ENCODE peak calls at places on chromosome 2, in five cellular contexts. One of them, this sample, is unnamed.

GRCh38 chr2:145753209-145753608 is 1233.3 kb upstream of the ZEB2 start:
- DNase-seq in astrocyte of the cerebellum: no peak
- DNase-seq in effector CD4-positive, alpha-beta T cell: no peak
- DNase-seq in tibial nerve: no peak
- DNase-seq in DND-41: no peak
- DNase-seq in this sample: no peak

GRCh38 chr2:172427256-172427989 is at the start of gene ITGA6:
- DNase-seq in tibial nerve: no peak
- DNase-seq in astrocyte of the cerebellum: no peak
- DNase-seq in DND-41: peak
- DNase-seq in effector CD4-positive, alpha-beta T cell: peak
- DNase-seq in this sample: peak

GRCh38 chr2:206164261-206164862 is 4.7 kb downstream of the EEF1B2 start:
- DNase-seq in DND-41: peak
- DNase-seq in astrocyte of the cerebellum: peak
- DNase-seq in tibial nerve: peak
- DNase-seq in effector CD4-positive, alpha-beta T cell: peak
- DNase-seq in this sample: no peak

GRCh38 chr2:39845460-39846146 is 66.5 kb upstream of the THUMPD2 start:
- DNase-seq in DND-41: no peak
- DNase-seq in effector CD4-positive, alpha-beta T cell: no peak
- DNase-seq in astrocyte of the cerebellum: no peak
- DNase-seq in tibial nerve: no peak
- DNase-seq in this sample: peak

GRCh38 chr2:83238111-83238510 is 1221.0 kb downstream of the SUCLG1 start:
- DNase-seq in DND-41: no peak
- DNase-seq in astrocyte of the cerebellum: no peak
- DNase-seq in effector CD4-positive, alpha-beta T cell: no peak
- DNase-seq in tibial nerve: no peak
- DNase-seq in this sample: no peak

GRCh38 chr2:176944998-176945397 is 267.6 kb upstream of the HNRNPA3 start:
- DNase-seq in DND-41: no peak
- DNase-seq in effector CD4-positive, alpha-beta T cell: no peak
- DNase-seq in tibial nerve: no peak
- DNase-seq in astrocyte of the cerebellum: no peak
- DNase-seq in this sample: no peak

GRCh38 chr2:84491256-84491655 is 25.0 kb upstream of the DNAH6 start:
- DNase-seq in astrocyte of the cerebellum: no peak
- DNase-seq in DND-41: no peak
- DNase-seq in effector CD4-positive, alpha-beta T cell: no peak
- DNase-seq in tibial nerve: no peak
- DNase-seq in this sample: no peak

GRCh38 chr2:54599326-54599710 is 124.1 kb upstream of the EML6 start:
- DNase-seq in effector CD4-positive, alpha-beta T cell: no peak
- DNase-seq in DND-41: no peak
- DNase-seq in astrocyte of the cerebellum: no peak
- DNase-seq in tibial nerve: no peak
- DNase-seq in this sample: no peak

GRCh38 chr2:157822993-157823392 is 53.1 kb downstream of the ACVR1 start:
- DNase-seq in effector CD4-positive, alpha-beta T cell: no peak
- DNase-seq in DND-41: no peak
- DNase-seq in astrocyte of the cerebellum: no peak
- DNase-seq in tibial nerve: no peak
- DNase-seq in this sample: no peak

GRCh38 chr2:160440888-160441287 is 52.7 kb downstream of the RBMS1 start:
- DNase-seq in astrocyte of the cerebellum: no peak
- DNase-seq in tibial nerve: no peak
- DNase-seq in DND-41: no peak
- DNase-seq in effector CD4-positive, alpha-beta T cell: no peak
- DNase-seq in this sample: no peak

GRCh38 chr2:216004408-216005283 is 8.7 kb downstream of the MREG start:
- DNase-seq in tibial nerve: no peak
- DNase-seq in DND-41: no peak
- DNase-seq in astrocyte of the cerebellum: no peak
- DNase-seq in effector CD4-positive, alpha-beta T cell: no peak
- DNase-seq in this sample: no peak

GRCh38 chr2:74584088-74584645 is 29.6 kb downstream of the DOK1 start:
- DNase-seq in DND-41: no peak
- DNase-seq in astrocyte of the cerebellum: no peak
- DNase-seq in effector CD4-positive, alpha-beta T cell: no peak
- DNase-seq in tibial nerve: no peak
- DNase-seq in this sample: no peak

GRCh38 chr2:218230882-218231281 is 13.9 kb downstream of the ARPC2 start:
- DNase-seq in astrocyte of the cerebellum: no peak
- DNase-seq in DND-41: no peak
- DNase-seq in effector CD4-positive, alpha-beta T cell: no peak
- DNase-seq in tibial nerve: no peak
- DNase-seq in this sample: no peak

GRCh38 chr2:223994562-223995162 is 37.4 kb downstream of the MRPL44 start:
- DNase-seq in DND-41: no peak
- DNase-seq in tibial nerve: no peak
- DNase-seq in astrocyte of the cerebellum: no peak
- DNase-seq in effector CD4-positive, alpha-beta T cell: no peak
- DNase-seq in this sample: no peak

GRCh38 chr2:186887107-186888090 is 38.4 kb upstream of the ZSWIM2 start:
- DNase-seq in DND-41: no peak
- DNase-seq in astrocyte of the cerebellum: no peak
- DNase-seq in effector CD4-positive, alpha-beta T cell: no peak
- DNase-seq in tibial nerve: peak
- DNase-seq in this sample: no peak

GRCh38 chr2:133379159-133379558 is 189.1 kb downstream of the NCKAP5 start:
- DNase-seq in astrocyte of the cerebellum: no peak
- DNase-seq in effector CD4-positive, alpha-beta T cell: no peak
- DNase-seq in DND-41: no peak
- DNase-seq in tibial nerve: no peak
- DNase-seq in this sample: no peak

GRCh38 chr2:236956641-236957040 is 129.0 kb upstream of the COPS8 start:
- DNase-seq in astrocyte of the cerebellum: no peak
- DNase-seq in DND-41: no peak
- DNase-seq in tibial nerve: no peak
- DNase-seq in effector CD4-positive, alpha-beta T cell: no peak
- DNase-seq in this sample: no peak

GRCh38 chr2:129361688-129362087 is 617.8 kb upstream of the RAB6C start:
- DNase-seq in astrocyte of the cerebellum: no peak
- DNase-seq in effector CD4-positive, alpha-beta T cell: no peak
- DNase-seq in tibial nerve: no peak
- DNase-seq in DND-41: no peak
- DNase-seq in this sample: no peak

GRCh38 chr2:25347205-25347815 is 5.6 kb upstream of the DNMT3A start:
- DNase-seq in astrocyte of the cerebellum: no peak
- DNase-seq in DND-41: no peak
- DNase-seq in effector CD4-positive, alpha-beta T cell: no peak
- DNase-seq in tibial nerve: no peak
- DNase-seq in this sample: peak

GRCh38 chr2:135056790-135057189 is 4.7 kb downstream of the RAB3GAP1 start:
- DNase-seq in astrocyte of the cerebellum: no peak
- DNase-seq in tibial nerve: no peak
- DNase-seq in DND-41: no peak
- DNase-seq in effector CD4-positive, alpha-beta T cell: no peak
- DNase-seq in this sample: no peak

GRCh38 chr2:170512271-170512670 is 202.9 kb upstream of the SP5 start:
- DNase-seq in effector CD4-positive, alpha-beta T cell: no peak
- DNase-seq in DND-41: no peak
- DNase-seq in astrocyte of the cerebellum: no peak
- DNase-seq in tibial nerve: no peak
- DNase-seq in this sample: no peak

This sample was measured in H54.